ENCODE peak calls at places on chromosomes 11 and 22, in seven cellular contexts. S, H, M, R, L, V and J are unnamed samples.
A peak's percentile ranks its signal among the peaks of the same experiment; 100 is the strongest.

GRCh38 chr22:47355776-47356432 is 593.5 kb downstream of the TBC1D22A start:
- DNase-seq in S (no peak), H (no peak), M (no peak), R (no peak), L (peak; percentile 2), V (no peak), J (no peak)

GRCh38 chr22:39553429-39553828 is 17.1 kb upstream of the CACNA1I start:
- DNase-seq in S (no peak), H (no peak), M (no peak), R (no peak), L (no peak), V (no peak), J (no peak)

GRCh38 chr11:77073328-77074001 is 6.7 kb downstream of the CAPN5 start:
- DNase-seq in S (no peak), H (no peak), M (peak; percentile 38), R (peak; percentile 83), L (peak; percentile 77), V (peak; percentile 36), J (peak; percentile 36)

GRCh38 chr11:24963879-24964278 is 467.0 kb downstream of the LUZP2 start:
- DNase-seq in S (no peak), H (no peak), M (no peak), R (no peak), L (no peak), V (no peak), J (no peak)

GRCh38 chr11:64723907-64724862 is 1.2 kb upstream of the NRXN2 start:
- DNase-seq in S (no peak), H (no peak), M (no peak), R (no peak), L (no peak), V (no peak), J (no peak)

GRCh38 chr11:44221486-44221885 is 88.5 kb downstream of the ALX4 start:
- DNase-seq in S (no peak), H (no peak), M (no peak), R (no peak), L (no peak), V (no peak), J (no peak)

GRCh38 chr11:67267188-67268035 is 1.1 kb downstream of the GRK2 start:
- DNase-seq in S (no peak), H (peak; percentile 63), M (peak; percentile 58), R (no peak), L (peak; percentile 72), V (no peak), J (no peak)

GRCh38 chr11:12103411-12104225 is 6.8 kb upstream of the MICAL2 start:
- DNase-seq in S (no peak), H (no peak), M (no peak), R (no peak), L (peak; percentile 32), V (no peak), J (no peak)

GRCh38 chr11:33885338-33886005 is 6.4 kb downstream of the LMO2 start:
- DNase-seq in S (no peak), H (no peak), M (no peak), R (no peak), L (no peak), V (no peak), J (no peak)

GRCh38 chr22:36364255-36365019 is 23.3 kb downstream of the MYH9 start:
- DNase-seq in S (no peak), H (no peak), M (no peak), R (no peak), L (no peak), V (no peak), J (no peak)

GRCh38 chr22:50456026-50456425 is 18.8 kb downstream of the SBF1 start:
- DNase-seq in S (no peak), H (no peak), M (no peak), R (no peak), L (no peak), V (no peak), J (no peak)

GRCh38 chr11:130103296-130103814 is 33.7 kb downstream of the APLP2 start:
- DNase-seq in S (no peak), H (no peak), M (no peak), R (no peak), L (no peak), V (no peak), J (no peak)

GRCh38 chr11:66081505-66081904 is 11.4 kb downstream of the PACS1 start:
- DNase-seq in S (no peak), H (peak; percentile 89), M (peak; percentile 92), R (no peak), L (peak; percentile 67), V (no peak), J (no peak)

GRCh38 chr22:46121523-46122287 is 28.6 kb upstream of the PPARA start:
- DNase-seq in S (no peak), H (no peak), M (no peak), R (no peak), L (peak; percentile 28), V (no peak), J (no peak)

GRCh38 chr11:130451261-130452019 is 3.0 kb downstream of the ADAMTS15 start:
- DNase-seq in S (no peak), H (no peak), M (no peak), R (no peak), L (no peak), V (no peak), J (no peak)

GRCh38 chr11:118914178-118914918 is 11.4 kb downstream of the BCL9L start:
- DNase-seq in S (no peak), H (peak; percentile 94), M (peak; percentile 75), R (no peak), L (peak; percentile 69), V (no peak), J (no peak)

GRCh38 chr22:46066691-46067090 is 83.6 kb upstream of the PPARA start:
- DNase-seq in S (no peak), H (no peak), M (peak; percentile 45), R (no peak), L (no peak), V (no peak), J (no peak)

GRCh38 chr22:42691440-42691839 is 29.2 kb downstream of the A4GALT start:
- DNase-seq in S (no peak), H (no peak), M (no peak), R (no peak), L (no peak), V (no peak), J (no peak)

GRCh38 chr11:12114487-12115033 is 4.2 kb downstream of the MICAL2 start:
- DNase-seq in S (no peak), H (no peak), M (no peak), R (no peak), L (no peak), V (no peak), J (no peak)

GRCh38 chr11:5288912-5289525 is 12.7 kb downstream of the OR51B4 start:
- DNase-seq in S (no peak), H (no peak), M (no peak), R (no peak), L (no peak), V (no peak), J (no peak)

GRCh38 chr22:46545041-46545796 is 7.8 kb upstream of the CELSR1 start:
- DNase-seq in S (no peak), H (no peak), M (no peak), R (no peak), L (no peak), V (no peak), J (no peak)

GRCh38 chr11:19187101-19187500 is 14.7 kb downstream of the CSRP3 start:
- DNase-seq in S (no peak), H (no peak), M (no peak), R (no peak), L (no peak), V (no peak), J (no peak)

GRCh38 chr22:36546092-36546804 is 17.3 kb upstream of the EIF3D start:
- DNase-seq in S (peak; percentile 41), H (peak; percentile 61), M (peak; percentile 14), R (peak; percentile 67), L (peak; percentile 44), V (peak; percentile 73), J (peak; percentile 67)

GRCh38 chr11:59680287-59681154 is 11.7 kb upstream of the PATL1 start:
- DNase-seq in S (peak; percentile 53), H (peak; percentile 72), M (peak; percentile 67), R (peak; percentile 75), L (peak; percentile 77), V (peak; percentile 77), J (peak; percentile 62)

GRCh38 chr11:19711911-19712280 is 741 bp upstream of the NAV2 start:
- DNase-seq in S (no peak), H (peak; percentile 63), M (peak; percentile 45), R (no peak), L (no peak), V (no peak), J (no peak)

GRCh38 chr22:46070722-46071450 is 79.4 kb upstream of the PPARA start:
- DNase-seq in S (no peak), H (peak; percentile 43), M (no peak), R (no peak), L (peak; percentile 68), V (no peak), J (peak; percentile 60)

DNA sequence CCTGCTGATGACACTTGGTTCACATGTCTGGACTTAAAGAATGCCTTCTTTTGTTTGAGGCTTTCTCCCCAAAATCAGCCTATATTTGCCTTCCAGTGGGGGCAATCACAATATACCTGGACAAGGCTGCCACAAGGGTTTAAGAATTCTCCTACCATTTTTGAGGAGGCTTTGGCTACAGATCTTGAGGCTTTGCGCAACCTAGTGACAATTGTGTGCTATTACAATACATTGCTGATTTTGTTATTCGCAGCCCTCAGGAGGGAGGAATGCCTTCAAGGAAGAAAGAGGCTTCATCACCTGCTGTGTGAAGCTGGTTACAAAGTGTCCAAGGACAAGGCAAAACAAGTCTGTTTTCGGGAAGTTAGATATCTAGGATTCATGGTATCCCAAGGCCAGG is 50.8 kb upstream of the OR4C15 start:
- DNase-seq in S (no peak), H (no peak), M (no peak), R (no peak), L (no peak), V (no peak), J (no peak)
- TF ChIP-seq CTCF in S (no peak), H (no peak), M (no peak), R (no peak), L (no peak), V (no peak), J (no peak)

GRCh38 chr11:134049303-134049702 is 19.6 kb upstream of the JAM3 start:
- DNase-seq in S (no peak), H (no peak), M (no peak), R (no peak), L (no peak), V (no peak), J (no peak)
- TF ChIP-seq CTCF in S (no peak), H (no peak), M (no peak), R (no peak), L (no peak), V (no peak), J (no peak)

DNA sequence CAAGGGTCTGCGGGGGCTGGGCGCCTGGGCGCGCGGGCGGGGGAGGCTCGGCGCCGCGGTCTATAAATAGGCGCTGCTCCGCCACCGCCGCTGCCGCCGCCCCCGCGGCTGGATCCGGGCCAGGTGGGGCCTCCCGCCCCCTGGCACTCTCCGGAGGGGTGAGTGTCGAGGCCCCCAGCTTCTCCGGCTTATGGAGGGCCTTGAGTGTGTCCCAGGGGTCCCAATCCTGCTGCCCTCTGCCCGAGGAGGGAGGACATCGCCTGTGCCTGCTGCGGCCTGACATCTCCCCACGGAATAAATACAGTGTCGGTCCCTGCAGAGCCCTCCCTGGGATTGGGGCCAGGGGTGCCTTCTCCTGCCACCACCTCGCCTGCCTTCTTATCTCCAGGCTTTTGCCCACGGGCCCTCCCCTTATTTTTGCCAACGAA is 4.3 kb upstream of the GP1BB start:
- DNase-seq in S (no peak), H (peak; percentile 32), M (no peak), R (no peak), L (no peak), V (no peak), J (no peak)
- TF ChIP-seq CTCF in S (no peak), H (no peak), M (no peak), R (no peak), L (no peak), V (no peak), J (no peak)

GRCh38 chr11:899724-900123 is 10.9 kb downstream of the CHID1 start:
- DNase-seq in S (no peak), H (no peak), M (no peak), R (no peak), L (no peak), V (no peak), J (no peak)
- TF ChIP-seq CTCF in S (no peak), H (no peak), M (no peak), R (no peak), L (no peak), V (no peak), J (no peak)